ENCODE peak calls at places on chromosomes 5 and 9, in four cellular contexts. One of them, this sample, is unnamed.

GRCh38 chr5:55914141-55914413 is 62.9 kb downstream of the IL31RA start:
- DNase-seq in HepG2: no peak
- DNase-seq in K562: no peak
- DNase-seq in GM12878: no peak
- DNase-seq in this sample: no peak

GRCh38 chr5:174533127-174533453 is 191.3 kb upstream of the MSX2 start:
- DNase-seq in HepG2: no peak
- DNase-seq in K562: no peak
- DNase-seq in GM12878: no peak
- DNase-seq in this sample: no peak

GRCh38 chr5:133814152-133814551 is 154.3 kb downstream of the C5orf15 start:
- DNase-seq in HepG2: no peak
- DNase-seq in K562: no peak
- DNase-seq in GM12878: no peak
- DNase-seq in this sample: no peak

GRCh38 chr9:106583751-106584150 is 279.2 kb upstream of the ZNF462 start:
- DNase-seq in HepG2: no peak
- DNase-seq in K562: no peak
- DNase-seq in GM12878: no peak
- DNase-seq in this sample: no peak

GRCh38 chr5:129906177-129906887 is 2.1 kb downstream of the CHSY3 start:
- DNase-seq in HepG2: peak; percentile 66
- DNase-seq in K562: no peak
- DNase-seq in GM12878: no peak
- DNase-seq in this sample: peak; percentile 30

GRCh38 chr5:14574891-14575496 is 6.6 kb upstream of the OTULINL start:
- DNase-seq in HepG2: no peak
- DNase-seq in K562: no peak
- DNase-seq in GM12878: no peak
- DNase-seq in this sample: no peak

GRCh38 chr5:175682664-175683063 is 24.8 kb downstream of the HRH2 start:
- DNase-seq in HepG2: no peak
- DNase-seq in K562: no peak
- DNase-seq in GM12878: no peak
- DNase-seq in this sample: no peak

GRCh38 chr5:96410013-96410412 is 23.0 kb downstream of the PCSK1 start:
- DNase-seq in HepG2: no peak
- DNase-seq in K562: no peak
- DNase-seq in GM12878: no peak
- DNase-seq in this sample: no peak

GRCh38 chr5:56414056-56414455 is 180.9 kb upstream of the ANKRD55 start:
- DNase-seq in HepG2: no peak
- DNase-seq in K562: no peak
- DNase-seq in GM12878: no peak
- DNase-seq in this sample: no peak

GRCh38 chr5:3027185-3027865 is 275.8 kb upstream of the IRX2 start:
- DNase-seq in HepG2: no peak
- DNase-seq in K562: no peak
- DNase-seq in GM12878: no peak
- DNase-seq in this sample: no peak

GRCh38 chr9:107631788-107632187 is 142.2 kb upstream of the KLF4 start:
- DNase-seq in HepG2: no peak
- DNase-seq in K562: no peak
- DNase-seq in GM12878: no peak
- DNase-seq in this sample: no peak

GRCh38 chr9:114289106-114289505 is 33.8 kb upstream of the ORM1 start:
- DNase-seq in HepG2: no peak
- DNase-seq in K562: no peak
- DNase-seq in GM12878: no peak
- DNase-seq in this sample: no peak

GRCh38 chr5:112372543-112372942 is 46.5 kb downstream of the EPB41L4A start:
- DNase-seq in HepG2: no peak
- DNase-seq in K562: no peak
- DNase-seq in GM12878: no peak
- DNase-seq in this sample: no peak

GRCh38 chr5:169503899-169504298 is 79.7 kb upstream of the SPDL1 start:
- DNase-seq in HepG2: no peak
- DNase-seq in K562: no peak
- DNase-seq in GM12878: no peak
- DNase-seq in this sample: no peak

GRCh38 chr9:131276107-131276888 is at the start of gene FAM78A:
- DNase-seq in HepG2: no peak
- DNase-seq in K562: no peak
- DNase-seq in GM12878: no peak
- DNase-seq in this sample: peak; percentile 51

GRCh38 chr5:108642170-108642906 is 105.4 kb upstream of the FER start:
- DNase-seq in HepG2: peak; percentile 53
- DNase-seq in K562: peak; percentile 57
- DNase-seq in GM12878: peak; percentile 68
- DNase-seq in this sample: peak; percentile 72

GRCh38 chr5:139561655-139562451 is 714 bp downstream of the UBE2D2 start:
- DNase-seq in HepG2: no peak
- DNase-seq in K562: peak; percentile 81
- DNase-seq in GM12878: no peak
- DNase-seq in this sample: peak; percentile 56

GRCh38 chr9:128921881-128922763 is 1.3 kb downstream of the PHYHD1 start:
- DNase-seq in HepG2: peak; percentile 62
- DNase-seq in K562: peak; percentile 53
- DNase-seq in GM12878: no peak
- DNase-seq in this sample: peak; percentile 72

GRCh38 chr5:124748687-124749594 is 2.5 kb upstream of the ZNF608 start:
- DNase-seq in HepG2: peak; percentile 81
- DNase-seq in K562: peak; percentile 68
- DNase-seq in GM12878: peak; percentile 86
- DNase-seq in this sample: peak; percentile 65

GRCh38 chr9:127293767-127294166 is 29.2 kb downstream of the GARNL3 start:
- DNase-seq in HepG2: no peak
- DNase-seq in K562: no peak
- DNase-seq in GM12878: no peak
- DNase-seq in this sample: no peak

GRCh38 chr5:22088517-22088916 is 764.6 kb downstream of the CDH12 start:
- DNase-seq in HepG2: no peak
- DNase-seq in K562: no peak
- DNase-seq in GM12878: no peak
- DNase-seq in this sample: no peak

GRCh38 chr5:83899351-83899970 is 178.8 kb upstream of the HAPLN1 start:
- DNase-seq in HepG2: no peak
- DNase-seq in K562: no peak
- DNase-seq in GM12878: no peak
- DNase-seq in this sample: no peak

GRCh38 chr9:1495684-1496083 is 445.5 kb downstream of the DMRT2 start:
- DNase-seq in HepG2: no peak
- DNase-seq in K562: no peak
- DNase-seq in GM12878: no peak
- DNase-seq in this sample: no peak

GRCh38 chr5:119022017-119022745 is 33.8 kb upstream of the DTWD2 start:
- DNase-seq in HepG2: no peak
- DNase-seq in K562: no peak
- DNase-seq in GM12878: no peak
- DNase-seq in this sample: no peak

GRCh38 chr5:73899055-73899454 is 273.1 kb downstream of the ARHGEF28 start:
- DNase-seq in HepG2: no peak
- DNase-seq in K562: no peak
- DNase-seq in GM12878: peak; percentile 75
- DNase-seq in this sample: no peak

GRCh38 chr9:36401179-36401740 is 1.2 kb upstream of the RNF38 start:
- DNase-seq in HepG2: peak; percentile 48
- DNase-seq in K562: peak; percentile 82
- DNase-seq in GM12878: peak; percentile 19
- DNase-seq in this sample: no peak

GRCh38 chr5:96794757-96795156 is 13.0 kb downstream of the ERAP1 start:
- DNase-seq in HepG2: no peak
- DNase-seq in K562: no peak
- DNase-seq in GM12878: no peak
- DNase-seq in this sample: no peak

GRCh38 chr5:143889986-143890385 is 78.0 kb downstream of the HMHB1 start:
- DNase-seq in HepG2: no peak
- DNase-seq in K562: no peak
- DNase-seq in GM12878: no peak
- DNase-seq in this sample: no peak

GRCh38 chr5:55446690-55447351 is 87.9 kb downstream of the PLPP1 start:
- DNase-seq in HepG2: no peak
- DNase-seq in K562: no peak
- DNase-seq in GM12878: no peak
- DNase-seq in this sample: no peak

GRCh38 chr9:77839459-77840140 is 191.5 kb upstream of the GNA14 start:
- DNase-seq in HepG2: peak; percentile 50
- DNase-seq in K562: no peak
- DNase-seq in GM12878: no peak
- DNase-seq in this sample: no peak

GRCh38 chr5:88298425-88298824 is 29.8 kb upstream of the TMEM161B start:
- DNase-seq in HepG2: no peak
- DNase-seq in K562: no peak
- DNase-seq in GM12878: no peak
- DNase-seq in this sample: no peak

GRCh38 chr5:121870489-121870888 is 18.8 kb downstream of the FTMT start:
- DNase-seq in HepG2: no peak
- DNase-seq in K562: no peak
- DNase-seq in GM12878: no peak
- DNase-seq in this sample: no peak

GRCh38 chr5:62029303-62029702 is 276.7 kb upstream of the KIF2A start:
- DNase-seq in HepG2: no peak
- DNase-seq in K562: no peak
- DNase-seq in GM12878: no peak
- DNase-seq in this sample: no peak
- TF ChIP-seq ATF2 in HepG2: no peak
- TF ChIP-seq ATF2 in K562: no peak
- TF ChIP-seq ATF2 in GM12878: no peak
- TF ChIP-seq ATF2 in this sample: no peak

DNA sequence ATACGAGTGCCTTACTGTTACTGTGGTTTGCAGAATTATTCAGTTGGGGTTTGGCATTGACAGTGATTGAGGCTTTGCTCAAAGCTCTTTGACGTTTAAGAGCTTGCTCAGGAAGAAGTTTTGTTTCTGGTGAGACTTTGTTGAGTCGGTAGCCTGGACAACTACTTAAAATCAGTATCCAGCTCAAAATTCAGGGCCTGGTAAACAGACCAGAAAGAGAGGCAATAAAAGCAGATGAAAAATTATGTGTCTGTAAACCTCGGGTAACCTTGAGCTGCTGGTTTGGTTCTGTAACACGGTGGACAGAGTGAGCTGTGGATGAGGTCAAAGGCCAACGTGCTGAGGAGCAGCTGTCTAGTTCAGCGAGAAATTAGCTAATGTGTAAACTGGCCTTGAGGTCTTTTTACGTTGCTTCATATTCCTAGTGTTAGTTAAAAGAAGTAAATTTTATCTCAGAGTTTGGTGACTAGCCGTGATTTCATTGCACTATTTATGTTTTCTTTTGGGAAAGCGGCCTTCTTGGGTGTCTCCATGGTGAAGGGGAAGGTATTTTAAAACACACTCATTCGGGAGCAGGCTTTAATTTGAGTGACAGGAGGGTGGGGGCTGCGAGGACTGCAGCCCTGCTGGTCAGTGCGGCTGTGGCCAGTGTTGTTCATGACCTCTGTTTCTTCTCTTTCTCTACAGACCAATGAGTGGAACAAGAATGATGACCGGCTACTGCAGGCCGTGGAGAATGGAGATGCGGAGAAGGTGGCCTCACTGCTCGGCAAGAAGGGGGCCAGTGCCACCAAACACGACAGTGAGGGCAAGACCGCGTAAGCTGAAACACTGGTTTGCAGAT is 82.0 kb upstream of the TTC23L start:
- DNase-seq in HepG2: peak; percentile 83
- DNase-seq in K562: no peak
- DNase-seq in GM12878: no peak
- DNase-seq in this sample: no peak
- TF ChIP-seq ESRRA in HepG2: peak; percentile 58
- TF ChIP-seq ESRRA in K562: no peak
- TF ChIP-seq ESRRA in GM12878: no peak
- TF ChIP-seq ESRRA in this sample: no peak

GRCh38 chr9:123509646-123510045 is 153.6 kb downstream of the CRB2 start:
- DNase-seq in HepG2: no peak
- DNase-seq in K562: no peak
- DNase-seq in GM12878: no peak
- DNase-seq in this sample: no peak

GRCh38 chr9:123511326-123511974 is 155.5 kb downstream of the CRB2 start:
- DNase-seq in HepG2: no peak
- DNase-seq in K562: no peak
- DNase-seq in GM12878: no peak
- DNase-seq in this sample: no peak

GRCh38 chr9:123517512-123517911 is 161.5 kb downstream of the CRB2 start:
- DNase-seq in HepG2: no peak
- DNase-seq in K562: no peak
- DNase-seq in GM12878: no peak
- DNase-seq in this sample: no peak

GRCh38 chr9:123513554-123513953 is 157.6 kb downstream of the CRB2 start:
- DNase-seq in HepG2: no peak
- DNase-seq in K562: no peak
- DNase-seq in GM12878: no peak
- DNase-seq in this sample: no peak

DNA sequence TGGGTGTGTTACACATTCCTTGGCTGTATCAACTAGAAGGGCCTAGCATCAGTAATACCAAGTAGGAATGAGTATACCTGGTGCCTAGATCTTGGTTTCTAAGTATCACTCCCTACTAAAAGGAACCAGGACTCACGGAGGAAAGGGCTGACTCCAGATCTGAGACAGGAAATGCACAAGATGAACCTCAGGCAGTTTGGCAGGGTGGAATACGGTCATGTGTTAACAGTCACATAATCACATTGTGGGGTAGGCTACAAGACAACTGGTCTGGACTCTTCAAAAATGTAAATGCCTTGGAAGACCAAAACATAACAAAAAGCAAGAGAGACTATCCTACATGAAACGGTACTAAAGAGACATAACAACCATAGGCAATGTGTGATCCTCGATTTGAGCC is 158.8 kb downstream of the CRB2 start:
- DNase-seq in HepG2: no peak
- DNase-seq in K562: no peak
- DNase-seq in GM12878: no peak
- DNase-seq in this sample: no peak
- TF ChIP-seq ATF2 in HepG2: no peak
- TF ChIP-seq ATF2 in K562: no peak
- TF ChIP-seq ATF2 in GM12878: no peak
- TF ChIP-seq ATF2 in this sample: no peak

DNA sequence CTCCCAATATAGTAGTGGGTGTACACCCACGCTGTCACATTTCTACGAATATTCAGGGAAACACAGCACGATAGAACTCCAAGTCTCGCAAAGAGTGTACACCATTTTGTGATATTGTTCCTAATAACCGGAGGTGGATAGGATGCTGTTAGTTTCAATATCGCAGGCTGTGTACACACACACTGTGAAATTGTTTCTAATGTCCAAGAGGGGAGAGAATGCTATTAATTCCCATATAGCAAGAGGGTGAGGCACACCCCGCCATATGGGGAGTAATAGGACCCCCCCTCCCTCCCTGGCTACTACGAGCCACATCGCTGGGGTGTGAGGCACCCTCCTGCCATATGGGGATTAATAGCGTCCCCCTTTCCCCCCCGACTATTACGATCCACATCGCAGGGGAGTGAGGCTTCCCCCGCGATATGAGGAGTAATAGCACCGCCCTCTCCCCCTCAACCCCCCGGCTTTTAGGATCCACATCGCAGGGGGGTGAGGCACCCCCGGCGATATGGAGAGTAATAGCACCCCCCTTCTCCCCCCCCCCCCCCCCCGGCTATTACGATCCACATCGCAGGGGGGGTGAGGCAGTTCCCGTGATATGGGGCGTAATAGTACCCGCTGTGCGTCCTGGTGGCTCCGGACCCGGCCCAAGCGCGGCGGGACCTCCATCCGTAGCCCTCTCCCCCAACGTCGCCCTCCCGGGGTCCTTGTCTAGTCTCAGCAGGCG is 565 bp upstream of the STK32A start:
- DNase-seq in HepG2: no peak
- DNase-seq in K562: no peak
- DNase-seq in GM12878: no peak
- DNase-seq in this sample: peak; percentile 13
- TF ChIP-seq ESRRA in HepG2: no peak
- TF ChIP-seq ESRRA in K562: no peak
- TF ChIP-seq ESRRA in GM12878: no peak
- TF ChIP-seq ESRRA in this sample: no peak